ENCODE peak calls at places on chromosomes 16 and 17, in nine cellular contexts. M is progenitor cell of endocrine pancreas, O is RWPE1, U is uterus, L is NB4, T is brain microvascular endothelial cell, J is left ventricle myocardium inferior, R is H9, N is neural crest cell. Q is an unnamed sample.

GRCh38 chr17:77429985-77430752 is 289.4 kb downstream of the SEC14L1 start:
- DNase-seq in M (peak), O (no peak), U (peak), L (peak), T (peak), J (peak), R (peak), N (peak), Q (peak)

GRCh38 chr16:50497592-50497991 is 50.6 kb upstream of the NKD1 start:
- DNase-seq in M (no peak), O (no peak), U (no peak), L (peak), T (peak), J (no peak), R (no peak), N (no peak), Q (no peak)

GRCh38 chr17:78179372-78179771 is 7.5 kb downstream of the TK1 start:
- DNase-seq in M (no peak), O (no peak), U (peak), L (peak), T (peak), J (no peak), R (no peak), N (no peak), Q (no peak)

GRCh38 chr17:64262422-64263260 is at the start of gene TEX2:
- DNase-seq in M (peak), O (peak), U (peak), L (peak), T (no peak), J (peak), R (peak), N (peak), Q (peak)

GRCh38 chr16:72501739-72502653 is 330.0 kb upstream of the PMFBP1 start:
- DNase-seq in M (peak), O (peak), U (peak), L (peak), T (peak), J (peak), R (peak), N (peak), Q (peak)

GRCh38 chr16:59593256-59593655 is 859.1 kb upstream of the GOT2 start:
- DNase-seq in M (no peak), O (peak), U (no peak), L (no peak), T (peak), J (no peak), R (no peak), N (no peak), Q (no peak)

GRCh38 chr17:45371414-45372324 is 54.8 kb upstream of the MAP3K14 start:
- DNase-seq in M (peak), O (peak), U (peak), L (peak), T (peak), J (peak), R (peak), N (peak), Q (peak)

GRCh38 chr17:75242461-75243042 is 18.9 kb downstream of the GGA3 start:
- DNase-seq in M (no peak), O (no peak), U (no peak), L (no peak), T (no peak), J (no peak), R (no peak), N (no peak), Q (no peak)

GRCh38 chr16:79217375-79218011 is 383.0 kb downstream of the MAF start:
- DNase-seq in M (no peak), O (no peak), U (no peak), L (peak), T (peak), J (no peak), R (no peak), N (no peak), Q (no peak)

GRCh38 chr17:61465550-61466237 is 13.5 kb downstream of the TBX4 start:
- DNase-seq in M (no peak), O (no peak), U (peak), L (no peak), T (no peak), J (no peak), R (peak), N (no peak), Q (no peak)

GRCh38 chr16:58422809-58423208 is 30.5 kb downstream of the GINS3 start:
- DNase-seq in M (no peak), O (no peak), U (no peak), L (no peak), T (no peak), J (peak), R (no peak), N (no peak), Q (no peak)

GRCh38 chr17:77924757-77925336 is 33.7 kb upstream of the TNRC6C start:
- DNase-seq in M (no peak), O (no peak), U (peak), L (no peak), T (peak), J (peak), R (peak), N (no peak), Q (peak)

GRCh38 chr17:79920751-79921410 is 81.6 kb upstream of the CBX4 start:
- DNase-seq in M (no peak), O (no peak), U (no peak), L (no peak), T (no peak), J (no peak), R (no peak), N (no peak), Q (no peak)

GRCh38 chr17:63419949-63420867 is 25.9 kb downstream of the CYB561 start:
- DNase-seq in M (no peak), O (no peak), U (no peak), L (no peak), T (no peak), J (no peak), R (no peak), N (no peak), Q (no peak)

GRCh38 chr16:75420987-75421819 is 12.1 kb downstream of the CFDP1 start:
- DNase-seq in M (peak), O (no peak), U (peak), L (peak), T (peak), J (peak), R (peak), N (peak), Q (peak)

GRCh38 chr16:85359147-85359822 is 247.0 kb upstream of the CIBAR2 start:
- DNase-seq in M (no peak), O (no peak), U (no peak), L (peak), T (peak), J (no peak), R (no peak), N (no peak), Q (no peak)

GRCh38 chr16:81551141-81551808 is 106.7 kb downstream of the CMIP start:
- DNase-seq in M (no peak), O (no peak), U (no peak), L (peak), T (peak), J (no peak), R (no peak), N (no peak), Q (no peak)

GRCh38 chr16:66128363-66128725 is 238.1 kb upstream of the CDH5 start:
- DNase-seq in M (no peak), O (no peak), U (no peak), L (no peak), T (no peak), J (no peak), R (no peak), N (no peak), Q (no peak)
- TF ChIP-seq CTCF in M (no peak), O (no peak), U (no peak), L (no peak), T (no peak), J (no peak), R (no peak), N (no peak), Q (no peak)

GRCh38 chr16:30775381-30776099 is 11.5 kb downstream of the ZNF629 start:
- DNase-seq in M (peak), O (peak), U (peak), L (peak), T (peak), J (peak), R (peak), N (peak), Q (peak)
- TF ChIP-seq CTCF in M (no peak), O (no peak), U (no peak), L (no peak), T (no peak), J (no peak), R (no peak), N (no peak), Q (no peak)

GRCh38 chr17:10683853-10684252 is 13.5 kb downstream of the SCO1 start:
- DNase-seq in M (no peak), O (peak), U (no peak), L (peak), T (no peak), J (no peak), R (no peak), N (no peak), Q (no peak)
- TF ChIP-seq CTCF in M (peak), O (peak), U (no peak), L (peak), T (peak), J (no peak), R (peak), N (peak), Q (peak)

DNA sequence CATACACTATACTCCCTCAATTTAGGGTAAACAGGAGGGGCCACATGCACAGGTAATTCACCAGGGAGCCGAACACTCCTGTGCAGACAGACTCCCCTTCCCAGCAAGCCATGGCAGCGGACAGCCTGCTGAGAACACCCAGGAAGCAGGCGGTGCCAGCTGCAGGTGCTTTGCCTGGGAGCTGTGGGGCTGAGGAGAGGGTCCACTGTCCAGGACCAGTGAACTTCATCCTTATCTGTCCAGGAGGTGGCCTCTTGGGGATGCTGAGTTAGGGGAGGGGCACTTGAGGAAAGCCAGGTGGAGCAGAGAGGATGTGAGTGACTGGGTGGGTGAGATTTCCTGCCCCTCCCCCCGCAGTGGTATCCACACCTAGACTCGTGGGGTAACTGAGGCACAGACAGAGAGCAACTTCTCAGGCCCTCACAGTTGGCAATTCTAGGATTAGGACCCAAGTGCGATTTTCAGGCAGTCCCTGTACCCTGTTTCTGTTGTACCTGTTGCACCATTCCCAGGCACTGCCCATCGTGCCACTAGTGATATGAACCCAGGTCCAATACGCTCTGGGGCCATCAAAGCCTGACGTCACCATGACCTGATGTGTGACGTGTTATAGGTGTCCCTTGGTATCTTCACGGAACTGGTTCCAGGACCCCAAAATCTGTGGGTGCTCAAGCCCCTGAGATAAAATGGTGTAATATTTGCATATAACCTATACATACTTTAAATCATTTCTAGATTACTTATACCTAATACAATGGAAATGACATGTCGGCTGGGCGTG is 1.2 kb downstream of the GRN start:
- DNase-seq in M (no peak), O (no peak), U (no peak), L (no peak), T (no peak), J (no peak), R (peak), N (no peak), Q (no peak)
- TF ChIP-seq CTCF in M (no peak), O (peak), U (no peak), L (no peak), T (no peak), J (no peak), R (no peak), N (no peak), Q (no peak)

GRCh38 chr17:42310281-42311156 is 22.2 kb downstream of the STAT5A start:
- DNase-seq in M (no peak), O (no peak), U (peak), L (no peak), T (no peak), J (no peak), R (peak), N (no peak), Q (no peak)
- TF ChIP-seq CTCF in M (no peak), O (no peak), U (no peak), L (no peak), T (peak), J (no peak), R (peak), N (no peak), Q (no peak)

GRCh38 chr17:9124554-9124935 is 103.2 kb downstream of the NTN1 start:
- DNase-seq in M (no peak), O (no peak), U (no peak), L (no peak), T (no peak), J (no peak), R (no peak), N (no peak), Q (no peak)

GRCh38 chr17:9116861-9117568 is 95.7 kb downstream of the NTN1 start:
- DNase-seq in M (no peak), O (no peak), U (no peak), L (peak), T (no peak), J (no peak), R (no peak), N (no peak), Q (no peak)

GRCh38 chr17:9123594-9124553 is 102.6 kb downstream of the NTN1 start:
- DNase-seq in M (no peak), O (no peak), U (no peak), L (no peak), T (no peak), J (no peak), R (no peak), N (peak), Q (no peak)

GRCh38 chr17:9121186-9121820 is 100.0 kb downstream of the NTN1 start:
- DNase-seq in M (no peak), O (no peak), U (no peak), L (peak), T (no peak), J (no peak), R (no peak), N (no peak), Q (no peak)

DNA sequence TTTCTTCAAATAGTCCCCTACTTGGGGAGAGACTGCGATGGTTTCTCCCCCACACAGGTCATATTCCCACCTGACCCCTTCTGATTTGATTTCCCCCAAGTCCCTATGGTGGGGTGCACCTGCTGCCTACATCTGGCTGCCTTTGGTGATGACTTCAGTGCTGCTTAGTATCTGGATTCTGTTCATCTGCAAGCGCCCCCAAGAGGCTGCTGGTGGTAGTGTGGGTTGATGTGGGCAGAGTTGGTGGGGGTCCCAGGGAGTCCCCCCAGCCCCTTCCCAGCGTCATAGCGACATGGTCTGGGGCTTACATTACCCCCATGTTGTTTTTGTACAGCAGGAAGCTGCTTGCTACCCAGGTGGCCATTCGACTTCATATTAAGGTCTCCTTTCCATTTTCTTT is 99.2 kb downstream of the NTN1 start:
- DNase-seq in M (no peak), O (no peak), U (no peak), L (peak), T (no peak), J (no peak), R (peak), N (peak), Q (no peak)
- TF ChIP-seq CTCF in M (peak), O (no peak), U (no peak), L (peak), T (peak), J (peak), R (peak), N (peak), Q (no peak)

GRCh38 chr17:43464046-43464445 is 19.7 kb upstream of the DHX8 start:
- DNase-seq in M (no peak), O (no peak), U (no peak), L (no peak), T (no peak), J (no peak), R (no peak), N (no peak), Q (no peak)

GRCh38 chr17:43468746-43469544 is 14.8 kb upstream of the DHX8 start:
- DNase-seq in M (no peak), O (peak), U (no peak), L (peak), T (peak), J (no peak), R (no peak), N (no peak), Q (peak)

GRCh38 chr17:43461185-43461584 is 22.6 kb upstream of the DHX8 start:
- DNase-seq in M (no peak), O (no peak), U (no peak), L (no peak), T (no peak), J (no peak), R (no peak), N (no peak), Q (no peak)

GRCh38 chr17:43467981-43468541 is 15.7 kb upstream of the DHX8 start:
- DNase-seq in M (no peak), O (peak), U (peak), L (no peak), T (peak), J (no peak), R (no peak), N (no peak), Q (no peak)

DNA sequence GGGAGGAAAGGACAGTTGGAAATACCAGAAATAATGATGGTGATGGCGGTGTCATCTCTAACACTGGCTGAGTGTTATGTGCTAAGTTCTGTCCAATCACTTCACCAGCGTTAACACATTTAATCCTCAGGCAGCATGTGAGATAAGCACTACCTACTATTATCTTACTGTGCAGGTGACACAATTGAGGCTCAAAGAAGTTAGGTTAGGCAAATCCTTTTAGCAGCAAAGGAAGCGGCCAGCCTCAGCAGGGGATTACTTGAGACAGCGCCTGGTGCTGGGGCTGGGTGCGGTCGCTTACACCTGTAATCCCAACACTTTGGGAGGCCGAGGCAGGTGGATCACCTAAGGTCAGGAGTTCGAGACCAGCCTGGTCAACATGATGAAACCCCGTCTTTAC is 18.7 kb upstream of the DHX8 start:
- DNase-seq in M (no peak), O (no peak), U (no peak), L (no peak), T (no peak), J (no peak), R (no peak), N (no peak), Q (no peak)
- TF ChIP-seq CTCF in M (no peak), O (no peak), U (no peak), L (no peak), T (no peak), J (no peak), R (no peak), N (no peak), Q (no peak)

GRCh38 chr16:89244754-89245153 is 27.3 kb downstream of the ZNF778 start:
- DNase-seq in M (no peak), O (no peak), U (no peak), L (no peak), T (no peak), J (no peak), R (no peak), N (no peak), Q (no peak)

GRCh38 chr16:89246383-89246902 is 28.9 kb downstream of the ZNF778 start:
- DNase-seq in M (no peak), O (no peak), U (no peak), L (no peak), T (no peak), J (no peak), R (no peak), N (no peak), Q (no peak)

GRCh38 chr16:89248196-89249005 is 30.9 kb downstream of the ZNF778 start:
- DNase-seq in M (no peak), O (no peak), U (no peak), L (no peak), T (no peak), J (no peak), R (no peak), N (no peak), Q (no peak)

GRCh38 chr16:89243664-89244063 is 26.2 kb downstream of the ZNF778 start:
- DNase-seq in M (no peak), O (no peak), U (no peak), L (no peak), T (no peak), J (no peak), R (no peak), N (no peak), Q (no peak)

GRCh38 chr16:89246903-89247733 is 29.6 kb downstream of the ZNF778 start:
- DNase-seq in M (peak), O (peak), U (peak), L (peak), T (peak), J (peak), R (peak), N (peak), Q (peak)
- TF ChIP-seq CTCF in M (no peak), O (no peak), U (no peak), L (no peak), T (no peak), J (no peak), R (no peak), N (no peak), Q (no peak)

GRCh38 chr16:9225527-9226316 is 134.3 kb downstream of the HAPSTR1 start:
- DNase-seq in M (no peak), O (no peak), U (no peak), L (peak), T (no peak), J (no peak), R (peak), N (no peak), Q (peak)
- TF ChIP-seq CTCF in M (peak), O (peak), U (no peak), L (peak), T (no peak), J (peak), R (peak), N (peak), Q (peak)